ENCODE peak calls at places on chromosome 1, in five cellular contexts. B is left ventricle myocardium superior, Y is ACHN, V is Panc1, W is NCI-H510A. J is an unnamed sample.

GRCh38 chr1:110672001-110672752 is 2.6 kb downstream of the KCNA3 start:
- DNase-seq in V (no peak), Y (no peak), B (no peak), W (no peak), J (no peak)

GRCh38 chr1:118841521-118841920 is 146.6 kb downstream of the TBX15 start:
- DNase-seq in W (no peak), Y (no peak), V (no peak), B (no peak), J (no peak)

GRCh38 chr1:182713939-182714338 is 29.6 kb upstream of the RGS8 start:
- DNase-seq in B (no peak), V (no peak), W (no peak), Y (no peak), J (no peak)

GRCh38 chr1:228087771-228088251 is 5.3 kb downstream of the ARF1 start:
- DNase-seq in Y (peak; percentile 72), B (peak; percentile 35), W (no peak), V (no peak), J (no peak)

GRCh38 chr1:118934706-118935105 is 53.4 kb downstream of the TBX15 start:
- DNase-seq in B (no peak), Y (no peak), W (no peak), V (no peak), J (no peak)

GRCh38 chr1:117128323-117129079 is 7.0 kb upstream of the TRIM45 start:
- DNase-seq in B (no peak), V (no peak), W (no peak), Y (peak; percentile 38), J (peak; percentile 6)

GRCh38 chr1:22788298-22788697 is 77.7 kb downstream of the EPHB2 start:
- DNase-seq in B (peak; percentile 66), W (no peak), Y (no peak), V (no peak), J (no peak)

GRCh38 chr1:40758004-40758403 is 25.6 kb upstream of the KCNQ4 start:
- DNase-seq in V (no peak), B (no peak), W (no peak), Y (no peak), J (no peak)

GRCh38 chr1:20212685-20213331 is 26.5 kb upstream of the PLA2G2C start:
- DNase-seq in W (peak; percentile 95), V (no peak), B (peak; percentile 78), Y (peak; percentile 88), J (peak; percentile 11)

GRCh38 chr1:61496501-61496900 is 228.4 kb downstream of the TM2D1 start:
- DNase-seq in Y (no peak), V (no peak), W (no peak), B (no peak), J (no peak)

GRCh38 chr1:235051521-235051920 is 77.1 kb downstream of the TOMM20 start:
- DNase-seq in B (peak; percentile 69), V (no peak), W (no peak), Y (no peak), J (no peak)

GRCh38 chr1:1004780-1005697 is 5.1 kb upstream of the HES4 start:
- DNase-seq in V (no peak), Y (no peak), W (no peak), B (peak; percentile 73), J (no peak)

GRCh38 chr1:7346070-7346596 is 425.0 kb upstream of the VAMP3 start:
- DNase-seq in B (no peak), Y (no peak), V (no peak), W (no peak), J (no peak)

GRCh38 chr1:85061711-85062424 is 13.6 kb upstream of the MCOLN3 start:
- DNase-seq in W (peak; percentile 96), B (peak; percentile 74), V (peak; percentile 99), Y (peak; percentile 98), J (peak; percentile 91)

GRCh38 chr1:61978866-61979265 is 215.8 kb upstream of the L1TD1 start:
- DNase-seq in B (no peak), Y (no peak), V (no peak), W (no peak), J (no peak)

GRCh38 chr1:172536256-172536655 is 3.3 kb downstream of the SUCO start:
- DNase-seq in B (no peak), W (no peak), V (no peak), Y (no peak), J (no peak)

GRCh38 chr1:170305777-170306299 is 160.1 kb downstream of the NTMT2 start:
- DNase-seq in Y (no peak), B (no peak), W (no peak), V (no peak), J (no peak)

GRCh38 chr1:53656062-53656915 is 82.7 kb downstream of the GLIS1 start:
- DNase-seq in B (no peak), Y (no peak), V (no peak), W (no peak), J (no peak)

GRCh38 chr1:185375583-185375982 is 58.5 kb upstream of the IVNS1ABP start:
- DNase-seq in W (no peak), Y (no peak), V (no peak), B (no peak), J (no peak)

GRCh38 chr1:222754386-222755139 is 17.6 kb downstream of the FAM177B start:
- DNase-seq in B (peak; percentile 68), Y (peak; percentile 48), W (no peak), V (peak; percentile 35), J (no peak)

GRCh38 chr1:233614743-233615521 is 1.0 kb downstream of the KCNK1 start:
- DNase-seq in B (no peak), W (no peak), Y (no peak), V (no peak), J (no peak)

GRCh38 chr1:116850436-116850835 is 59.3 kb upstream of the PTGFRN start:
- DNase-seq in W (no peak), Y (no peak), B (no peak), V (no peak), J (no peak)

GRCh38 chr1:44251486-44251885 is 38.2 kb downstream of the DMAP1 start:
- DNase-seq in V (no peak), B (no peak), W (no peak), Y (no peak), J (no peak)

GRCh38 chr1:56098956-56099355 is 480.4 kb downstream of the PLPP3 start:
- DNase-seq in V (no peak), B (no peak), W (no peak), Y (no peak), J (no peak)

GRCh38 chr1:65255088-65256050 is 54.0 kb upstream of the DNAJC6 start:
- DNase-seq in Y (peak; percentile 53), V (no peak), W (no peak), B (no peak), J (no peak)

GRCh38 chr1:67564193-67564592 is 120.8 kb upstream of the GADD45A start:
- DNase-seq in B (no peak), W (no peak), Y (no peak), V (no peak), J (no peak)

GRCh38 chr1:7824701-7825100 is 28.2 kb downstream of the UTS2 start:
- DNase-seq in B (no peak), W (no peak), Y (no peak), V (no peak), J (no peak)

GRCh38 chr1:226069818-226070489 is 7.4 kb downstream of the H3-3A start:
- DNase-seq in Y (no peak), W (no peak), V (no peak), B (no peak), J (no peak)

GRCh38 chr1:174800221-174800791 is 199.4 kb upstream of the CACYBP start:
- DNase-seq in V (no peak), Y (peak; percentile 34), B (no peak), W (no peak), J (no peak)

GRCh38 chr1:34984435-34985062 is 598 bp downstream of the TMEM35B start:
- DNase-seq in V (no peak), B (peak; percentile 60), W (peak; percentile 50), Y (peak; percentile 16), J (peak; percentile 10)

GRCh38 chr1:229886636-229887035 is 180.4 kb upstream of the GALNT2 start:
- DNase-seq in V (no peak), Y (no peak), W (no peak), B (no peak), J (no peak)

GRCh38 chr1:110383311-110383990 is 7.4 kb downstream of the SLC16A4 start:
- DNase-seq in B (no peak), Y (no peak), V (no peak), W (no peak), J (no peak)

GRCh38 chr1:37233606-37234005 is 199.3 kb upstream of the GRIK3 start:
- DNase-seq in Y (no peak), W (no peak), V (no peak), B (no peak), J (no peak)

J was measured in SW 1271.